ENCODE peak calls at places on chromosome 2, in seven cellular contexts. One of them, this sample, is unnamed.

GRCh38 chr2:170891893-170892292 is 37.2 kb upstream of the GORASP2 start:
- DNase-seq in H1: no peak
- DNase-seq in H9: no peak
- DNase-seq in HCT116: no peak
- DNase-seq in astrocyte: no peak
- DNase-seq in mesenchymal stem cell: no peak
- DNase-seq in GM23338: peak; percentile 20
- DNase-seq in this sample: no peak

GRCh38 chr2:160582481-160583161 is 89.0 kb upstream of the RBMS1 start:
- DNase-seq in mesenchymal stem cell: peak; percentile 53
- DNase-seq in H1: no peak
- DNase-seq in H9: no peak
- DNase-seq in astrocyte: peak; percentile 80
- DNase-seq in HCT116: no peak
- DNase-seq in GM23338: peak; percentile 81
- DNase-seq in this sample: no peak

GRCh38 chr2:18149660-18150246 is 271.3 kb downstream of the KCNS3 start:
- DNase-seq in H9: no peak
- DNase-seq in GM23338: peak; percentile 88
- DNase-seq in H1: no peak
- DNase-seq in mesenchymal stem cell: peak; percentile 60
- DNase-seq in HCT116: peak; percentile 42
- DNase-seq in astrocyte: no peak
- DNase-seq in this sample: peak; percentile 24

GRCh38 chr2:186910996-186911395 is 62.0 kb upstream of the ZSWIM2 start:
- DNase-seq in HCT116: no peak
- DNase-seq in GM23338: no peak
- DNase-seq in mesenchymal stem cell: no peak
- DNase-seq in H1: no peak
- DNase-seq in H9: no peak
- DNase-seq in astrocyte: no peak
- DNase-seq in this sample: no peak

GRCh38 chr2:229431331-229431954 is 160.4 kb upstream of the PID1 start:
- DNase-seq in GM23338: peak; percentile 89
- DNase-seq in mesenchymal stem cell: peak; percentile 63
- DNase-seq in HCT116: peak; percentile 57
- DNase-seq in astrocyte: peak; percentile 46
- DNase-seq in H9: no peak
- DNase-seq in H1: no peak
- DNase-seq in this sample: peak; percentile 56

GRCh38 chr2:164599954-164600589 is 21.2 kb downstream of the GRB14 start:
- DNase-seq in GM23338: peak; percentile 91
- DNase-seq in H9: peak; percentile 46
- DNase-seq in mesenchymal stem cell: peak; percentile 74
- DNase-seq in H1: no peak
- DNase-seq in HCT116: peak; percentile 79
- DNase-seq in astrocyte: peak; percentile 55
- DNase-seq in this sample: peak; percentile 70

GRCh38 chr2:63819765-63820717 is 21.7 kb upstream of the UGP2 start:
- DNase-seq in astrocyte: no peak
- DNase-seq in GM23338: peak; percentile 24
- DNase-seq in HCT116: no peak
- DNase-seq in H1: no peak
- DNase-seq in mesenchymal stem cell: no peak
- DNase-seq in H9: no peak
- DNase-seq in this sample: no peak

GRCh38 chr2:9481257-9481922 is 7.0 kb downstream of the IAH1 start:
- DNase-seq in mesenchymal stem cell: peak; percentile 64
- DNase-seq in H1: no peak
- DNase-seq in H9: no peak
- DNase-seq in astrocyte: peak; percentile 67
- DNase-seq in GM23338: no peak
- DNase-seq in HCT116: no peak
- DNase-seq in this sample: peak; percentile 42

GRCh38 chr2:48699377-48699951 is 56.1 kb downstream of the LHCGR start:
- DNase-seq in GM23338: no peak
- DNase-seq in H1: no peak
- DNase-seq in mesenchymal stem cell: peak; percentile 62
- DNase-seq in HCT116: no peak
- DNase-seq in H9: no peak
- DNase-seq in astrocyte: peak; percentile 96
- DNase-seq in this sample: peak; percentile 10

GRCh38 chr2:240561325-240561971 is 1.3 kb downstream of the DUSP28 start:
- DNase-seq in H1: no peak
- DNase-seq in HCT116: no peak
- DNase-seq in GM23338: no peak
- DNase-seq in astrocyte: peak; percentile 68
- DNase-seq in H9: no peak
- DNase-seq in mesenchymal stem cell: peak; percentile 97
- DNase-seq in this sample: peak; percentile 61
- H3K4me1 ChIP-seq in H1: no peaks in the 10 kb centered on the region
- H3K4me1 ChIP-seq in HCT116: peaks cover 59% of the 10 kb centered on the region
- H3K4me1 ChIP-seq in GM23338: peaks cover 20% of the 10 kb centered on the region
- H3K4me1 ChIP-seq in astrocyte: peaks cover 45% of the 10 kb centered on the region
- H3K4me1 ChIP-seq in H9: no peaks in the 10 kb centered on the region
- H3K4me1 ChIP-seq in mesenchymal stem cell: peaks cover 42% of the 10 kb centered on the region
- H3K4me1 ChIP-seq in this sample: peaks cover 45% of the 10 kb centered on the region

GRCh38 chr2:158510887-158511286 is 54.1 kb downstream of the PKP4 start:
- DNase-seq in mesenchymal stem cell: no peak
- DNase-seq in GM23338: no peak
- DNase-seq in HCT116: no peak
- DNase-seq in H9: no peak
- DNase-seq in astrocyte: no peak
- DNase-seq in H1: no peak
- DNase-seq in this sample: no peak
- H3K27ac ChIP-seq in mesenchymal stem cell: no peak overlapping the region
- H3K27ac ChIP-seq in GM23338: no peak overlapping the region
- H3K27ac ChIP-seq in HCT116: peak overlapping the region; percentile 10
- H3K27ac ChIP-seq in H9: no peak overlapping the region
- H3K27ac ChIP-seq in astrocyte: no peak overlapping the region
- H3K27ac ChIP-seq in H1: no peak overlapping the region
- H3K27ac ChIP-seq in this sample: no peak overlapping the region

DNA sequence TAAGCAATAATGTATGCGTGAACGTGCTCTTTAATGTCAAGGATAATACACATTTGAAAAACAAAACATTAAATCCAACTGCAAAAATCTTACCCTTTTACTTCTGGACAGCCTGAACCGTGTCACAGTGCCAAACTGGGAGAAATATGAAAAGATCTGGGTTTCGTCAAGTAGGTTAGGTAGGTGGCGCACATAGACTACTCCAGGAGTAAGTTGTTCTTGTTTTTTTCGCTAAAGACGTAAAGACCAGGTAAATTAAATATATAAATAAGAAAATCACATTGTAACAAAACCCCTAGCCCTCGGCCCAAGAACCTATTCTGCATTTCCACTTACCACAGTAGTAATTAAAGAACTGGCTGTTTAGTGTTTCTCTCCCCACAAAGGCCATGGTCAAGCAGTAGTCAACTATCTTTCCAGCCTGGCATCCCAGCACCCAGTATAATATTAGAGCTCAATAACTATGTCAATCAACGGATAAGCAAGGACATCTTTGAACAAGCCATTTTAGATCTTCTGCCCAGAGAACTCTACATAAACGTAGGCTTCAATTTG is 1.1 kb downstream of the NIFK start:
- DNase-seq in HCT116: no peak
- DNase-seq in GM23338: no peak
- DNase-seq in astrocyte: no peak
- DNase-seq in H9: no peak
- DNase-seq in mesenchymal stem cell: peak; percentile 11
- DNase-seq in H1: no peak
- DNase-seq in this sample: peak; percentile 30
- H2AFZ ChIP-seq in HCT116: no peak overlapping the region
- H2AFZ ChIP-seq in GM23338: no peak overlapping the region
- H2AFZ ChIP-seq in astrocyte: no peak overlapping the region
- H2AFZ ChIP-seq in H9: no peak overlapping the region
- H2AFZ ChIP-seq in mesenchymal stem cell: no peak overlapping the region
- H2AFZ ChIP-seq in H1: no peak overlapping the region
- H2AFZ ChIP-seq in this sample: peak overlapping the region; percentile 79

GRCh38 chr2:152500336-152500735 is 165.4 kb downstream of the FMNL2 start:
- DNase-seq in H9: no peak
- DNase-seq in mesenchymal stem cell: no peak
- DNase-seq in HCT116: no peak
- DNase-seq in H1: no peak
- DNase-seq in astrocyte: no peak
- DNase-seq in GM23338: peak; percentile 37
- DNase-seq in this sample: no peak

GRCh38 chr2:152500777-152501176 is 165.8 kb downstream of the FMNL2 start:
- DNase-seq in mesenchymal stem cell: no peak
- DNase-seq in GM23338: no peak
- DNase-seq in H9: no peak
- DNase-seq in HCT116: no peak
- DNase-seq in astrocyte: no peak
- DNase-seq in H1: no peak
- DNase-seq in this sample: no peak

GRCh38 chr2:152499921-152500320 is 164.9 kb downstream of the FMNL2 start:
- DNase-seq in H1: no peak
- DNase-seq in HCT116: no peak
- DNase-seq in astrocyte: peak; percentile 36
- DNase-seq in GM23338: no peak
- DNase-seq in H9: no peak
- DNase-seq in mesenchymal stem cell: peak; percentile 88
- DNase-seq in this sample: no peak

GRCh38 chr2:152497481-152498052 is 162.6 kb downstream of the FMNL2 start:
- DNase-seq in H1: no peak
- DNase-seq in HCT116: peak; percentile 75
- DNase-seq in mesenchymal stem cell: peak; percentile 46
- DNase-seq in astrocyte: peak; percentile 95
- DNase-seq in GM23338: no peak
- DNase-seq in H9: no peak
- DNase-seq in this sample: peak; percentile 96

DNA sequence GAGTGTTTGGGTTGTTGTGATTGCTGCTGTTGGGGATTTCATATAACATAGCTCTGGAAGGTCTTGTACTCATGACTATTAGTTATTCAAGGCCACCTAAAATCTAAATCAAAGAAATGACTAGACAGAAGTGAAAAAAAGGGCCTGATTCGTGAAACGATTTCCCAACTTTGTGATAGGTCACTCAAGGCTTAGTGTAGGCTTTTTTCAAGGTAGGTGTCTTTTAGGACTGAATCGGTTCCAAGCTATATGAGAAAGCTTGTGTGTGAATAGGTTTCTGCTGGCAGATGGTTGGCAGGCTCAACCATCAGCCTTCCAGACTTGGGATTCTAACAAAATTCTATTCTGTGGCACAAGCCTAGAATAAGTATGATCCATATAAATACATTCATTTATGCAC is 164.4 kb downstream of the FMNL2 start:
- DNase-seq in astrocyte: no peak
- DNase-seq in HCT116: no peak
- DNase-seq in mesenchymal stem cell: peak; percentile 36
- DNase-seq in GM23338: no peak
- DNase-seq in H9: no peak
- DNase-seq in H1: no peak
- DNase-seq in this sample: no peak
- H3K4me1 ChIP-seq in astrocyte: peaks cover 14% of the 10 kb centered on the region
- H3K4me1 ChIP-seq in HCT116: peaks cover 60% of the 10 kb centered on the region
- H3K4me1 ChIP-seq in mesenchymal stem cell: peaks cover 9% of the 10 kb centered on the region
- H3K4me1 ChIP-seq in GM23338: peaks cover 14% of the 10 kb centered on the region
- H3K4me1 ChIP-seq in H9: peaks cover 6% of the 10 kb centered on the region
- H3K4me1 ChIP-seq in H1: peaks cover 4% of the 10 kb centered on the region
- H3K4me1 ChIP-seq in this sample: peaks cover 6% of the 10 kb centered on the region

GRCh38 chr2:226117506-226118065 is 682.0 kb downstream of the IRS1 start:
- DNase-seq in GM23338: no peak
- DNase-seq in H1: no peak
- DNase-seq in HCT116: no peak
- DNase-seq in astrocyte: peak; percentile 8
- DNase-seq in mesenchymal stem cell: peak; percentile 17
- DNase-seq in H9: no peak
- DNase-seq in this sample: peak; percentile 16
- H3K27ac ChIP-seq in GM23338: no peak overlapping the region
- H3K27ac ChIP-seq in H1: no peak overlapping the region
- H3K27ac ChIP-seq in HCT116: peak overlapping the region; percentile 95
- H3K27ac ChIP-seq in astrocyte: no peak overlapping the region
- H3K27ac ChIP-seq in mesenchymal stem cell: no peak overlapping the region
- H3K27ac ChIP-seq in H9: no peak overlapping the region
- H3K27ac ChIP-seq in this sample: peak overlapping the region; percentile 97

DNA sequence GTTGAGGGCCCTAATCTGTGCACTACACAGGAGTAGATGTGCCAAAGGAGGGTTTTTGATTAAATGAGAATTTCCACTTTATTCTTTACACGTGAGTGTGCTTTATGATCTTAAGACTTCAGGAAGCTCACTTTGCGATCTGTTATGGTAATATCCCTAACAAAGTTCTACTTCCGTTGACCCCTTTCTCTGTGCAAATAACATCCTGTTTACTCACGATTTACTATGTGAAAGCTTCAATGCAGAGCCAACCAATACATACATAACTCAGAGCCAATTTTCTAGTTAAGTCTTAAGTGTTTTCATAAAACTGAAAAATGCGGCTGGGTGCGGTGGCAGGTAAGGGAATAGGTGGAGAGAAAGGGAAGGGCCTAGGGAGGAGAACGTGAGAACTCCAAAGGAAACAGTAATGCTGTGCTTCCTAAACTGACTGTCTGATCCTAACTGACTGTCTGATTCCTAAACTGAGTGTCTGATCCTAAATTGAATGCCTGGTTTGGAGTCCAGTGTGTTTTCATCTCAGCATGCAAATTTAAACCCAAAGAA is 87.6 kb downstream of the PLCL1 start:
- DNase-seq in astrocyte: no peak
- DNase-seq in HCT116: no peak
- DNase-seq in H9: no peak
- DNase-seq in mesenchymal stem cell: no peak
- DNase-seq in H1: no peak
- DNase-seq in GM23338: no peak
- DNase-seq in this sample: no peak
- H2AFZ ChIP-seq in astrocyte: no peak overlapping the region
- H2AFZ ChIP-seq in HCT116: no peak overlapping the region
- H2AFZ ChIP-seq in H9: no peak overlapping the region
- H2AFZ ChIP-seq in mesenchymal stem cell: no peak overlapping the region
- H2AFZ ChIP-seq in H1: no peak overlapping the region
- H2AFZ ChIP-seq in GM23338: peak overlapping the region; percentile 65
- H2AFZ ChIP-seq in this sample: no peak overlapping the region

GRCh38 chr2:12726271-12726670 is 9.5 kb downstream of the TRIB2 start:
- DNase-seq in H9: no peak
- DNase-seq in HCT116: no peak
- DNase-seq in mesenchymal stem cell: no peak
- DNase-seq in GM23338: no peak
- DNase-seq in H1: no peak
- DNase-seq in astrocyte: no peak
- DNase-seq in this sample: no peak
- H3K4me1 ChIP-seq in H9: no peaks in the 10 kb centered on the region
- H3K4me1 ChIP-seq in HCT116: peaks cover 22% of the 10 kb centered on the region
- H3K4me1 ChIP-seq in mesenchymal stem cell: peaks cover 18% of the 10 kb centered on the region
- H3K4me1 ChIP-seq in GM23338: peaks cover 17% of the 10 kb centered on the region
- H3K4me1 ChIP-seq in H1: peaks cover 8% of the 10 kb centered on the region
- H3K4me1 ChIP-seq in astrocyte: peaks cover 44% of the 10 kb centered on the region
- H3K4me1 ChIP-seq in this sample: peaks cover 17% of the 10 kb centered on the region

This sample was measured in mammary epithelial cell.